ENCODE peak calls at places on chromosomes 13 and 19, in ten cellular contexts. B is amniotic epithelial cell; T is activated naive CD4-positive, alpha-beta T cell treated with anti-CD3 and anti-CD28 coated beads for 36 hours; S is H54; W is stromal cell of bone marrow; Z is stimulated activated CD8-positive, alpha-beta memory T cell treated with anti-CD3 and anti-CD28 coated beads, Interleukin-7, amount 100 ng/mL, for 1 hour; V is HS-5; J is activated CD4-positive, CD25-positive, alpha-beta regulatory T cell; P is LNCaP clone FGC; K is activated gamma-delta T cell treated with anti-CD3 and anti-CD28 coated beads, Interleukin-2, amount 50 U/mL, for 16 hours. D is an unnamed sample.
A peak's percentile ranks its signal among the peaks of the same experiment; 100 is the strongest.

GRCh38 chr13:112709825-112710783 is 20.3 kb downstream of the ATP11A start:
- DNase-seq in T (no peak), K (no peak), Z (no peak), J (no peak), S (no peak), P (no peak), W (no peak), B (no peak), V (no peak), D (peak; percentile 63)

GRCh38 chr19:18650048-18650435 is 13.2 kb downstream of the KLHL26 start:
- DNase-seq in B (no peak), P (no peak), J (no peak), T (no peak), Z (no peak), S (no peak), W (peak; percentile 43), V (no peak), K (no peak), D (no peak)

GRCh38 chr13:106118996-106119395 is 416.5 kb downstream of the EFNB2 start:
- DNase-seq in K (no peak), P (no peak), S (no peak), B (no peak), Z (no peak), W (no peak), V (no peak), T (no peak), J (no peak), D (no peak)

GRCh38 chr13:106178816-106179215 is 356.6 kb downstream of the EFNB2 start:
- DNase-seq in P (no peak), S (no peak), W (no peak), K (no peak), T (no peak), Z (no peak), V (no peak), B (peak; percentile 88), J (no peak), D (no peak)

GRCh38 chr19:55113570-55114039 is 3.8 kb downstream of the PPP1R12C start:
- DNase-seq in Z (no peak), S (peak; percentile 88), T (no peak), W (peak; percentile 67), J (no peak), P (no peak), V (peak; percentile 34), K (no peak), B (peak; percentile 93), D (no peak)

GRCh38 chr13:100511422-100511821 is 77.2 kb downstream of the GGACT start:
- DNase-seq in V (no peak), W (no peak), S (no peak), Z (no peak), B (no peak), K (no peak), T (no peak), P (no peak), J (no peak), D (no peak)

GRCh38 chr19:31266731-31267130 is 82.5 kb downstream of the TSHZ3 start:
- DNase-seq in V (no peak), T (no peak), W (no peak), P (no peak), Z (no peak), J (no peak), S (no peak), K (no peak), B (no peak), D (peak; percentile 31)

GRCh38 chr13:106602178-106602577 is 34.2 kb upstream of the ARGLU1 start:
- DNase-seq in Z (no peak), V (no peak), S (no peak), K (no peak), P (peak; percentile 39), B (no peak), W (no peak), J (no peak), T (no peak), D (no peak)

GRCh38 chr19:54424201-54424600 is 8.9 kb downstream of the TTYH1 start:
- DNase-seq in S (no peak), Z (no peak), P (no peak), K (no peak), J (no peak), W (no peak), V (no peak), T (no peak), B (no peak), D (no peak)

GRCh38 chr13:109154546-109154945 is 525.1 kb downstream of the MYO16 start:
- DNase-seq in J (no peak), K (no peak), V (no peak), P (no peak), S (no peak), T (no peak), B (peak; percentile 60), W (no peak), Z (no peak), D (no peak)

GRCh38 chr19:50823389-50824042 is at the start of gene KLK1:
- DNase-seq in K (no peak), P (no peak), T (no peak), J (no peak), W (no peak), V (no peak), Z (no peak), S (no peak), B (no peak), D (no peak)

GRCh38 chr13:32031815-32032345 is 306 bp downstream of the FRY start:
- DNase-seq in W (no peak), J (no peak), P (no peak), Z (no peak), B (no peak), S (no peak), T (no peak), V (no peak), K (no peak), D (no peak)

GRCh38 chr19:56838930-56839664 is 1.4 kb downstream of the PEG3 start:
- DNase-seq in J (no peak), B (peak; percentile 43), S (no peak), T (no peak), Z (no peak), V (peak; percentile 64), K (no peak), W (peak; percentile 76), P (peak; percentile 97), D (peak; percentile 84)

GRCh38 chr19:49469828-49470614 is 4.0 kb upstream of the FLT3LG start:
- DNase-seq in V (no peak), S (no peak), J (peak; percentile 43), Z (peak; percentile 52), W (no peak), P (no peak), B (no peak), K (peak; percentile 73), T (peak; percentile 90), D (peak; percentile 94)

GRCh38 chr13:46380242-46380641 is 6.8 kb downstream of the RUBCNL start:
- DNase-seq in V (no peak), Z (no peak), K (no peak), T (no peak), S (no peak), J (no peak), W (no peak), B (no peak), P (no peak), D (no peak)

GRCh38 chr13:112443191-112444000 is 67.2 kb downstream of the SPACA7 start:
- DNase-seq in J (no peak), T (peak; percentile 30), P (no peak), S (no peak), Z (no peak), B (no peak), W (no peak), V (no peak), K (no peak), D (peak; percentile 57)

GRCh38 chr19:33468361-33469170 is 53.0 kb downstream of the PEPD start:
- DNase-seq in B (no peak), S (peak; percentile 56), W (no peak), V (no peak), T (no peak), P (no peak), K (no peak), Z (no peak), J (no peak), D (peak; percentile 54)

GRCh38 chr19:16676101-16676798 is 15.3 kb downstream of the TMEM38A start:
- DNase-seq in V (no peak), P (no peak), K (no peak), W (no peak), B (no peak), Z (no peak), T (no peak), J (no peak), S (no peak), D (no peak)

GRCh38 chr19:1857648-1858326 is 5.6 kb downstream of the KLF16 start:
- DNase-seq in W (no peak), K (no peak), V (no peak), J (no peak), P (no peak), S (no peak), B (no peak), T (no peak), Z (no peak), D (no peak)

GRCh38 chr13:44128522-44128921 is 245.1 kb upstream of the SERP2 start:
- DNase-seq in W (no peak), J (no peak), B (no peak), K (no peak), P (no peak), Z (no peak), S (no peak), T (no peak), V (no peak), D (no peak)

GRCh38 chr13:19572280-19572679 is 10.9 kb upstream of the TPTE2 start:
- DNase-seq in Z (no peak), J (no peak), P (no peak), T (no peak), K (no peak), B (no peak), W (no peak), S (no peak), V (no peak), D (no peak)

GRCh38 chr13:97254809-97255208 is 32.7 kb downstream of the MBNL2 start:
- DNase-seq in J (no peak), T (no peak), W (peak; percentile 48), V (no peak), Z (no peak), S (peak; percentile 38), P (no peak), K (no peak), B (peak; percentile 76), D (no peak)

GRCh38 chr13:50357586-50358118 is 342.4 kb downstream of the KCNRG start:
- DNase-seq in P (peak; percentile 98), B (peak; percentile 94), Z (no peak), K (no peak), T (no peak), S (peak; percentile 19), W (peak; percentile 73), V (no peak), J (no peak), D (no peak)

GRCh38 chr19:55454787-55455243 is 6.6 kb downstream of the ISOC2 start:
- DNase-seq in K (peak; percentile 29), P (no peak), S (peak; percentile 96), T (peak; percentile 56), J (no peak), V (no peak), Z (no peak), B (no peak), W (no peak), D (no peak)

GRCh38 chr13:39516140-39516539 is 86.9 kb downstream of the LHFPL6 start:
- DNase-seq in P (no peak), B (no peak), S (no peak), V (no peak), J (no peak), T (no peak), Z (no peak), K (no peak), W (no peak), D (no peak)

GRCh38 chr19:54390942-54391577 is 24.2 kb upstream of the TTYH1 start:
- DNase-seq in K (peak; percentile 62), P (peak; percentile 18), V (peak; percentile 22), B (peak; percentile 47), J (peak; percentile 59), S (no peak), W (peak; percentile 25), T (peak; percentile 77), Z (peak; percentile 45), D (no peak)

GRCh38 chr13:51502206-51502651 is 49.4 kb upstream of the INTS6 start:
- DNase-seq in S (no peak), Z (no peak), P (no peak), T (peak; percentile 66), W (no peak), V (no peak), K (no peak), J (no peak), B (no peak), D (no peak)

GRCh38 chr13:28626266-28626665 is 32.7 kb upstream of the POMP start:
- DNase-seq in T (no peak), V (no peak), J (no peak), S (no peak), Z (no peak), B (no peak), K (no peak), W (no peak), P (no peak), D (no peak)

D was measured in spleen.